ENCODE peak calls at places on chromosomes 5 and 9, in seven cellular contexts. N is germinal center; S is C1 segment of cervical spinal cord; U is AG10803; H is Peyer's patch; A is activated CD4-positive, alpha-beta T cell treated with anti-CD3 and anti-CD28 coated beads for 48 hours; K is stomach. B is an unnamed sample.

GRCh38 chr9:98360176-98360708 is 104.8 kb upstream of the TBC1D2 start:
- DNase-seq in S (no peak), A (no peak), K (no peak), N (no peak), U (no peak), H (no peak), B (no peak)

GRCh38 chr5:41270423-41271251 is 57.3 kb upstream of the C6 start:
- DNase-seq in K (peak), H (no peak), N (no peak), U (peak), A (peak), S (peak), B (peak)

GRCh38 chr5:14184082-14184481 is 40.9 kb downstream of the TRIO start:
- DNase-seq in K (no peak), A (no peak), U (no peak), S (no peak), H (no peak), N (no peak), B (no peak)

GRCh38 chr5:90191352-90192045 is 218.1 kb downstream of the CETN3 start:
- DNase-seq in U (no peak), A (no peak), S (no peak), N (no peak), K (no peak), H (no peak), B (no peak)

GRCh38 chr9:89183146-89183545 is 4.5 kb upstream of the SHC3 start:
- DNase-seq in H (no peak), A (no peak), N (no peak), U (no peak), S (no peak), K (no peak), B (no peak)

GRCh38 chr9:27468000-27468399 is 56.1 kb upstream of the IFNK start:
- DNase-seq in U (no peak), A (no peak), K (no peak), N (no peak), H (no peak), S (no peak), B (no peak)

GRCh38 chr5:156201793-156202388 is 125.1 kb upstream of the SGCD start:
- DNase-seq in H (no peak), N (no peak), A (no peak), S (no peak), U (peak), K (no peak), B (no peak)

GRCh38 chr5:126812199-126812570 is 35.2 kb downstream of the LMNB1 start:
- DNase-seq in U (no peak), H (no peak), A (peak), K (no peak), N (no peak), S (no peak), B (no peak)

GRCh38 chr5:143047091-143047490 is 276.9 kb downstream of the ARHGAP26 start:
- DNase-seq in K (no peak), U (no peak), A (no peak), S (no peak), N (no peak), H (no peak), B (no peak)

GRCh38 chr5:15835514-15835913 is 335.5 kb downstream of the FBXL7 start:
- DNase-seq in S (no peak), H (no peak), U (peak), N (no peak), A (no peak), K (no peak), B (no peak)

GRCh38 chr9:100472268-100472667 is 681 bp upstream of the TMEFF1 start:
- DNase-seq in K (no peak), N (no peak), A (no peak), H (no peak), U (no peak), S (no peak), B (no peak)